ENCODE peak calls at places on chromosomes 3 and 15, in eight cellular contexts. E, Z, G, X, B, U, Q and I are unnamed samples.

GRCh38 chr15:62063851-62064635 is 2.7 kb upstream of the C2CD4A start:
- DNase-seq in E (no peak), Z (no peak), G (no peak), X (no peak), B (no peak), U (peak; percentile 26), Q (no peak), I (no peak)

GRCh38 chr3:57164217-57164605 is 942 bp downstream of the IL17RD start:
- DNase-seq in E (peak; percentile 70), Z (no peak), G (no peak), X (peak; percentile 31), B (peak; percentile 55), U (peak; percentile 49), Q (no peak), I (no peak)

GRCh38 chr15:31867536-31868442 is 162.5 kb upstream of the CHRNA7 start:
- DNase-seq in E (peak; percentile 32), Z (peak; percentile 65), G (peak; percentile 78), X (peak; percentile 41), B (peak; percentile 16), U (peak; percentile 65), Q (peak; percentile 68), I (peak; percentile 53)

GRCh38 chr3:196096382-196096953 is 14.6 kb upstream of the TFRC start:
- DNase-seq in E (peak; percentile 59), Z (no peak), G (peak; percentile 57), X (peak; percentile 45), B (no peak), U (no peak), Q (no peak), I (no peak)

GRCh38 chr3:189771842-189772494 is 140.8 kb downstream of the TP63 start:
- DNase-seq in E (no peak), Z (no peak), G (no peak), X (no peak), B (no peak), U (no peak), Q (no peak), I (no peak)

GRCh38 chr3:76753599-76753998 is 286.3 kb upstream of the ROBO2 start:
- DNase-seq in E (no peak), Z (peak; percentile 48), G (no peak), X (no peak), B (no peak), U (no peak), Q (no peak), I (no peak)

GRCh38 chr3:143307613-143308183 is 188.1 kb downstream of the CHST2 start:
- DNase-seq in E (peak; percentile 14), Z (no peak), G (no peak), X (no peak), B (no peak), U (peak; percentile 77), Q (no peak), I (no peak)

GRCh38 chr3:145959457-145960088 is 201.4 kb downstream of the PLOD2 start:
- DNase-seq in E (no peak), Z (no peak), G (no peak), X (no peak), B (no peak), U (no peak), Q (no peak), I (no peak)

GRCh38 chr3:184149123-184149522 is 6.1 kb upstream of the DVL3 start:
- DNase-seq in E (no peak), Z (no peak), G (no peak), X (no peak), B (no peak), U (no peak), Q (no peak), I (no peak)

GRCh38 chr3:182755308-182756106 is 37.8 kb upstream of the ATP11B start:
- DNase-seq in E (no peak), Z (no peak), G (no peak), X (no peak), B (no peak), U (peak; percentile 26), Q (no peak), I (no peak)

GRCh38 chr3:28667646-28668376 is 319.2 kb upstream of the AZI2 start:
- DNase-seq in E (peak; percentile 62), Z (peak; percentile 78), G (peak; percentile 51), X (peak; percentile 64), B (peak; percentile 34), U (peak; percentile 80), Q (no peak), I (no peak)

GRCh38 chr3:16841906-16842709 is 42.6 kb upstream of the PLCL2 start:
- DNase-seq in E (no peak), Z (no peak), G (peak; percentile 66), X (peak; percentile 67), B (no peak), U (no peak), Q (peak; percentile 84), I (peak; percentile 26)

GRCh38 chr15:22950211-22950990 is 29.8 kb downstream of the CYFIP1 start:
- DNase-seq in E (no peak), Z (no peak), G (no peak), X (no peak), B (no peak), U (no peak), Q (no peak), I (no peak)

GRCh38 chr15:22947101-22948000 is 32.8 kb downstream of the CYFIP1 start:
- DNase-seq in E (no peak), Z (no peak), G (no peak), X (no peak), B (no peak), U (no peak), Q (no peak), I (no peak)

GRCh38 chr15:22948056-22948455 is 32.1 kb downstream of the CYFIP1 start:
- DNase-seq in E (no peak), Z (peak; percentile 42), G (no peak), X (no peak), B (no peak), U (no peak), Q (no peak), I (no peak)

GRCh38 chr15:22951031-22951380 is 29.2 kb downstream of the CYFIP1 start:
- DNase-seq in E (no peak), Z (no peak), G (no peak), X (no peak), B (no peak), U (no peak), Q (no peak), I (no peak)

DNA sequence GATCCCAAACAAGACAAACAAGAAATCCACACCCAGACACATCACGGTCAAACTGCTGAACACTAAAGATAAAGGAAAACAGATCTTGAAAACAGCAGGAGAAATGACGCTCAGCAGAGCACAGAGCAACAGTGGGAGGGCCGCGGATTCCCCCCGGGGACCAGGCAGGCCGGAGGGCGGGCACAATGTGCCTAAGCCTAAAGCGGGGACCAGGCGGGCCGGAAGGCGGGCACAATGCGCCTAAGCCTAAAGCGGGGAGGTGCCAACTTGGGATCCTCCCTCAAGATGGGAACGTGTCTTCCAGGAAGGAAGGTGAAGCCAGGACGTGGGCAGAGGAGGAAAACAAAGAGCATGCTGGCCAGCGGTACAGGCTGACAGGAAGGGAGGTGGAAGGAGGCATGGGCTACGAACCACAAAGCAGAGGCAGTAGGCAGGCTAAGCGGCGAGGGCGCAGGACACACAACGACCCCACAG is 31.1 kb downstream of the CYFIP1 start:
- DNase-seq in E (peak; percentile 74), Z (peak; percentile 94), G (no peak), X (peak; percentile 59), B (peak; percentile 69), U (peak; percentile 93), Q (no peak), I (no peak)
- H3K27ac ChIP-seq in E (peak overlapping the region; percentile 71), Z (peak overlapping the region; percentile 65), G (peak overlapping the region; percentile 19), X (no peak overlapping the region), B (peak overlapping the region; percentile 72), U (no peak overlapping the region), Q (no peak overlapping the region), I (peak overlapping the region; percentile 22)

GRCh38 chr3:52536369-52537164 is at the start of gene UQCC5:
- DNase-seq in E (peak; percentile 96), Z (peak; percentile 96), G (peak; percentile 98), X (peak; percentile 97), B (peak; percentile 98), U (peak; percentile 99), Q (peak; percentile 97), I (peak; percentile 99)
- H3K4me1 ChIP-seq in E (peaks cover 61% of the 10 kb centered on the region), Z (no peaks in the 10 kb centered on the region), G (peaks cover 42% of the 10 kb centered on the region), X (peaks cover 17% of the 10 kb centered on the region), B (peaks cover 10% of the 10 kb centered on the region), U (peaks cover 26% of the 10 kb centered on the region), Q (peaks cover 41% of the 10 kb centered on the region), I (peaks cover 79% of the 10 kb centered on the region)

DNA sequence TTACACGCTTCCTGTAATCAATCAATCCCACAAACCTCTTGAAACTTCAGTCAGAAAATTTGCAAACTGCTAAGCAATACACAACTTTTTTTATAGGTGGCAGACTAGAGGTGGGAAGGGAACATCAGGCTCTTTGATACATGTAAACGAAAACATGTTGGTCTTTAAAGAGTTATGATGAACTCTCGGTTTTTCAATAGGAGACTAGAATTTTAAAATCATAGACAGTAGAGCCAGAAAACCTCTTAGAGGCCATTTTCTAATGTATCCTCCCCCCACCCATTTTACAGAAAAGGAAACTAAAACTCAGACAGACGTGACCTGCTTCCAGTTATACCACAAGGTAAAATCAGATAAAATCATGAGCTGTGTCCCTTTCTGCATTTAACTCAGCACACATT is 179.1 kb upstream of the LPP start:
- DNase-seq in E (no peak), Z (peak; percentile 11), G (no peak), X (no peak), B (no peak), U (no peak), Q (no peak), I (no peak)
- TF ChIP-seq CTCF in E (no peak), Z (peak; percentile 43), G (peak; percentile 28), X (no peak), B (no peak), U (peak; percentile 6), Q (peak; percentile 58), I (no peak)

GRCh38 chr3:186314896-186315295 is 47.1 kb downstream of the DGKG start:
- DNase-seq in E (no peak), Z (no peak), G (no peak), X (no peak), B (no peak), U (no peak), Q (no peak), I (no peak)

GRCh38 chr3:186317478-186317877 is 44.6 kb downstream of the DGKG start:
- DNase-seq in E (no peak), Z (no peak), G (no peak), X (no peak), B (no peak), U (no peak), Q (no peak), I (no peak)

GRCh38 chr3:186315581-186316354 is 46.3 kb downstream of the DGKG start:
- DNase-seq in E (no peak), Z (no peak), G (no peak), X (no peak), B (no peak), U (no peak), Q (no peak), I (no peak)

GRCh38 chr3:186318135-186318534 is 43.9 kb downstream of the DGKG start:
- DNase-seq in E (no peak), Z (no peak), G (no peak), X (no peak), B (no peak), U (peak; percentile 8), Q (no peak), I (no peak)

DNA sequence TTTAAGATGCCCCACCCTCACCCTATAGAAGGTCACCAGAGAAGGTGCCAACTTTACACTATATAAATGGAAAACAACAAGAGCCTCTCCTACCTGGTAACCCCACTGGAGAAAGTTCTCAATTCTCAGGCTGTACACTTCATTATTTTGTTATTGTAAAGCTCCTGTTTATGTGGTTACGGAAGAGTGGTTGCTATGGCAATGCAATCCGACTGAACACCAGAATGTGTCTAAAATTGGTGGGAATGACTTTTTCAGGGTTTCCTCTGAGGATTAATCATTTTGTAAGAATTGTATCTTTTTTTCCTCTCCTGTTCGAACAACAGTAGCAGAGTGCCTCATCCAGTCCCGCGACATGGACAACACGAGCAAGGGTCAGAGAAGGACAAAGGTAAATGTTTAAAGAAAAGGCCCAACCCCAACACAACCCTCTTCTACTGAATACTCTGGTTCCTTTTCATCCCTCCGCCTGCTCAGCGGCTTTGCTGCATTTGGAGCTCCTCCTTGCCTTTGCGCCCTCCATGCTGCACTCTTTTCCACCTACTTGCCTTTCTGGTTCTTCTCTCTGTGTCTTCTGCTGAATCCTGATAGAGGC is 45.3 kb downstream of the DGKG start:
- DNase-seq in E (no peak), Z (no peak), G (no peak), X (no peak), B (no peak), U (no peak), Q (no peak), I (no peak)
- H3K27ac ChIP-seq in E (no peak overlapping the region), Z (no peak overlapping the region), G (no peak overlapping the region), X (no peak overlapping the region), B (no peak overlapping the region), U (no peak overlapping the region), Q (no peak overlapping the region), I (no peak overlapping the region)